ENCODE peak calls at places on chromosomes 7 and 10, in ten cellular contexts. L is hepatocyte; A is keratinocyte; U is IMR-90; N is fibroblast of lung; M is tibial artery; X is ovary; S is CD8-positive, alpha-beta T cell; Z is uterus; W is left ventricle myocardium inferior. R is an unnamed sample.

GRCh38 chr10:132248455-132249231 is 59.1 kb downstream of the STK32C start:
- DNase-seq in Z (no peak), N (no peak), X (no peak), W (no peak), A (no peak), U (no peak), M (no peak), L (peak; percentile 84), S (peak; percentile 62), R (no peak)

GRCh38 chr7:104327963-104328307 is 468 bp upstream of the LHFPL3 start:
- DNase-seq in Z (no peak), U (no peak), M (no peak), A (no peak), S (no peak), N (no peak), X (no peak), L (peak; percentile 3), W (no peak), R (no peak)

GRCh38 chr10:5973069-5973468 is 4.3 kb downstream of the IL15RA start:
- DNase-seq in M (no peak), S (no peak), A (no peak), L (no peak), X (no peak), W (no peak), Z (no peak), U (no peak), N (no peak), R (no peak)

GRCh38 chr10:43221419-43222293 is 45.2 kb downstream of the RASGEF1A start:
- DNase-seq in W (peak; percentile 9), S (no peak), A (no peak), Z (peak; percentile 8), X (no peak), U (no peak), L (no peak), M (peak; percentile 47), N (no peak), R (no peak)

GRCh38 chr7:108347616-108348015 is 108.6 kb downstream of the NRCAM start:
- DNase-seq in S (no peak), Z (no peak), W (no peak), A (no peak), N (peak; percentile 77), U (peak; percentile 49), M (no peak), L (peak; percentile 54), X (no peak), R (peak; percentile 77)

GRCh38 chr7:134307320-134307719 is 9.4 kb downstream of the SLC35B4 start:
- DNase-seq in N (peak; percentile 11), L (no peak), W (no peak), M (no peak), X (no peak), Z (no peak), U (no peak), S (no peak), A (no peak), R (no peak)

GRCh38 chr7:90224204-90224603 is 12.7 kb downstream of the STEAP2 start:
- DNase-seq in M (no peak), A (no peak), Z (no peak), X (no peak), N (no peak), S (no peak), U (no peak), L (no peak), W (no peak), R (no peak)

GRCh38 chr7:148982596-148983219 is 45.6 kb downstream of the PDIA4 start:
- DNase-seq in M (no peak), Z (no peak), L (peak; percentile 32), N (peak; percentile 36), U (peak; percentile 53), A (no peak), S (no peak), W (no peak), X (no peak), R (peak; percentile 57)

GRCh38 chr10:72086466-72087391 is 1.6 kb downstream of the SPOCK2 start:
- DNase-seq in Z (no peak), L (no peak), S (peak; percentile 63), U (peak; percentile 19), A (no peak), N (peak; percentile 58), M (peak; percentile 57), X (no peak), W (peak; percentile 50), R (no peak)
- H3K27ac ChIP-seq in Z (peak overlapping the region; percentile 52), L (no peak overlapping the region), S (peak overlapping the region; percentile 98), U (no peak overlapping the region), A (no peak overlapping the region), N (no peak overlapping the region), M (no peak overlapping the region), X (no peak overlapping the region), W (peak overlapping the region; percentile 89), R (no peak overlapping the region)

DNA sequence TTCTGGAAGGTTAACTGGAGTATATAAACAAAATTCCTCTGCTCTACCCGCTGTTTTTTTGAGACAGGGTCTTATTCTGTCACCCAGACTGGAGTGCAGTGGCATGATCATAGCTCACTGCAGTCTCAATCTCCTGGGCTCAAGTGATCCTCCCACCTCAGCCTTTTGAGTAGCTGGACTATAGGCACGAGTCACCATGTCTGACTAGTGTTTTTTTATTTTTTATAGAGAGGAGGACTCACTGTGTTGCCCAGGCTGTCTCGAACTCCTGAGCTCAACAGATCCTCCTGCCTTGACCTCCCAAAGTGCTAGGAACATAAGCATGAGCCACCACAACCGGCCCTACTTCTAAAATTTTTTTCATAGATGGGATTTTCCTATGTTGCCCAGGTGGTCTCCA is 2.2 kb downstream of the RAB18 start:
- DNase-seq in W (no peak), S (no peak), Z (no peak), L (no peak), M (no peak), N (peak; percentile 8), A (no peak), X (no peak), U (peak; percentile 58), R (no peak)
- H3K4me3 ChIP-seq in W (peak overlapping the region; percentile 89), S (no peak overlapping the region), Z (no peak overlapping the region), L (no peak overlapping the region), M (no peak overlapping the region), N (peak overlapping the region; percentile 6), A (peak overlapping the region; percentile 84), X (no peak overlapping the region), U (no peak overlapping the region), R (no peak overlapping the region)

GRCh38 chr7:27219821-27220220 is 19.9 kb upstream of the HOXA13 start:
- DNase-seq in L (no peak), S (no peak), U (no peak), M (no peak), Z (no peak), W (no peak), X (no peak), A (no peak), N (no peak), R (no peak)
- H3K27me3 ChIP-seq in L (peaks cover 91% of the 10 kb centered on the region), S (peaks cover 23% of the 10 kb centered on the region), U (peaks cover 79% of the 10 kb centered on the region), M (no peaks in the 10 kb centered on the region), Z (peaks cover 29% of the 10 kb centered on the region), W (peaks cover 100% of the 10 kb centered on the region), X (no peaks in the 10 kb centered on the region), A (peaks cover 74% of the 10 kb centered on the region), N (peaks cover 61% of the 10 kb centered on the region), R (peaks cover 2% of the 10 kb centered on the region)

GRCh38 chr7:114819629-114820362 is 102.1 kb upstream of the MDFIC start:
- DNase-seq in U (peak; percentile 98), N (peak; percentile 97), W (no peak), L (peak; percentile 82), X (no peak), S (no peak), M (no peak), Z (no peak), A (peak; percentile 99), R (peak; percentile 45)
- H3K27ac ChIP-seq in U (peak overlapping the region; percentile 37), N (peak overlapping the region; percentile 77), W (no peak overlapping the region), L (peak overlapping the region; percentile 55), X (no peak overlapping the region), S (no peak overlapping the region), M (no peak overlapping the region), Z (peak overlapping the region; percentile 30), A (peak overlapping the region; percentile 83), R (peak overlapping the region; percentile 1)

DNA sequence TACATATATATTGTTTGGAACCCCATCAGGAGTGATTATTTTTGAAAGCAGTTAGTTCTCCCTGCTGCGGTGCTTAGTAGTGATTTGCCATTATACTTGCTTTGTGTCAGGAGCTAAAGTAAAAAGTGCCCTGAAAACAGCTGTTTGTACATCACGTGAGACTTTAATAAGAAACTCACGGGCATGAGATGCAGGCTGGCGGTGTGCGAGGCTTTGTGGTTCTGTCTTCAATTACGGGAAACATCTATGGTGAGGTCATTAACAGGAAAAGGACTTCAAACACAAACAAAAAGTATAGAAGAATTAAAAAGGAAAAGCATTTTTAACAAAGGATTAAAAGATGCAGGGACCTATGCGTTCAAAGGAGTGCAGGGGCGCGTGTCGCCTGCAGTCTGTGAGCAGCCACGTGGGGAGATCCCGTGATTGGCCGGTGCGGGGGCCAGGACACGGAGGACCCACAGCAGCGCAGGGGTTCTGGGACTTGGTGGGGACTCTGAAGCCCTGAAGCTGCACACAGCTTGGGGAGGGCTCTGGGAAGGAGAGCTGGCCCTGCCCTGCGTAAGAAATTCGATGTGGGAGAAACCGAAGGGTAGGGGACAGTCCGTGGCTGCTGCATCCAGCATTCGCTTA is 268.3 kb downstream of the KLF6 start:
- DNase-seq in Z (no peak), X (no peak), W (no peak), S (no peak), L (no peak), N (peak; percentile 34), U (no peak), A (no peak), M (no peak), R (no peak)
- H3K4me3 ChIP-seq in Z (no peak overlapping the region), X (no peak overlapping the region), W (no peak overlapping the region), S (no peak overlapping the region), L (no peak overlapping the region), N (no peak overlapping the region), U (no peak overlapping the region), A (no peak overlapping the region), M (no peak overlapping the region), R (no peak overlapping the region)

GRCh38 chr7:1262441-1262840 is 29.8 kb downstream of the UNCX start:
- DNase-seq in Z (no peak), L (no peak), M (no peak), X (no peak), S (no peak), W (no peak), U (no peak), N (no peak), A (no peak), R (no peak)
- H3K27me3 ChIP-seq in Z (peaks cover 14% of the 10 kb centered on the region), L (peaks cover 34% of the 10 kb centered on the region), M (no peaks in the 10 kb centered on the region), X (no peaks in the 10 kb centered on the region), S (peaks cover 4% of the 10 kb centered on the region), W (peaks cover 92% of the 10 kb centered on the region), U (peaks cover 67% of the 10 kb centered on the region), N (peaks cover 12% of the 10 kb centered on the region), A (peaks cover 34% of the 10 kb centered on the region), R (no peaks in the 10 kb centered on the region)